ENCODE peak calls at places on chromosomes 6 and 20, in ten cellular contexts. S is uterus, H is stomach, V is tibial nerve, N is Peyer's patch, R is transverse colon, B is breast epithelium, Y is body of pancreas, O is right lobe of liver, E is ovary. F is an unnamed sample.

GRCh38 chr6:139764498-139764986 is 390.1 kb upstream of the CITED2 start:
- DNase-seq in S (peak), H (no peak), V (peak), N (no peak), R (no peak), B (peak), Y (peak), O (no peak), E (peak), F (peak)

GRCh38 chr6:56752009-56752408 is 109.3 kb upstream of the DST start:
- DNase-seq in S (no peak), H (no peak), V (no peak), N (no peak), R (no peak), B (no peak), Y (no peak), O (no peak), E (no peak), F (no peak)

GRCh38 chr6:3229566-3230274 is 2.3 kb upstream of the TUBB2B start:
- DNase-seq in S (no peak), H (no peak), V (no peak), N (peak), R (no peak), B (no peak), Y (no peak), O (no peak), E (no peak), F (no peak)

GRCh38 chr6:131163886-131164285 is 28.6 kb downstream of the AKAP7 start:
- DNase-seq in S (no peak), H (no peak), V (no peak), N (no peak), R (no peak), B (no peak), Y (no peak), O (no peak), E (no peak), F (no peak)

GRCh38 chr6:137001287-137001976 is 43.3 kb downstream of the IL20RA start:
- DNase-seq in S (no peak), H (no peak), V (no peak), N (no peak), R (no peak), B (no peak), Y (no peak), O (no peak), E (no peak), F (no peak)

GRCh38 chr6:96923871-96924493 is 546 bp upstream of the KLHL32 start:
- DNase-seq in S (no peak), H (no peak), V (peak), N (no peak), R (no peak), B (no peak), Y (no peak), O (no peak), E (no peak), F (no peak)

GRCh38 chr6:39490120-39490519 is 167.6 kb upstream of the KCNK16 start:
- DNase-seq in S (no peak), H (no peak), V (no peak), N (no peak), R (no peak), B (no peak), Y (no peak), O (no peak), E (no peak), F (no peak)

GRCh38 chr6:132122871-132123270 is 171.7 kb upstream of the CCN2 start:
- DNase-seq in S (no peak), H (no peak), V (no peak), N (no peak), R (no peak), B (no peak), Y (no peak), O (no peak), E (no peak), F (no peak)

GRCh38 chr6:158991017-158991723 is 8.8 kb downstream of the RSPH3 start:
- DNase-seq in S (no peak), H (no peak), V (no peak), N (no peak), R (no peak), B (no peak), Y (no peak), O (no peak), E (no peak), F (no peak)

GRCh38 chr6:138198430-138199091 is 19.7 kb downstream of the PBOV1 start:
- DNase-seq in S (no peak), H (no peak), V (no peak), N (no peak), R (no peak), B (no peak), Y (no peak), O (no peak), E (no peak), F (no peak)

GRCh38 chr6:106223300-106223930 is 102.1 kb downstream of the ATG5 start:
- DNase-seq in S (peak), H (peak), V (peak), N (peak), R (peak), B (peak), Y (peak), O (peak), E (peak), F (peak)

GRCh38 chr20:5881714-5882113 is 68.6 kb downstream of the TRMT6 start:
- DNase-seq in S (no peak), H (no peak), V (no peak), N (no peak), R (no peak), B (no peak), Y (no peak), O (no peak), E (no peak), F (no peak)

GRCh38 chr6:158539363-158539762 is 20.5 kb upstream of the TMEM181 start:
- DNase-seq in S (no peak), H (no peak), V (no peak), N (no peak), R (no peak), B (no peak), Y (no peak), O (no peak), E (no peak), F (no peak)

GRCh38 chr20:21004386-21005076 is 101.6 kb downstream of the LINC00237 start:
- DNase-seq in S (no peak), H (no peak), V (no peak), N (no peak), R (no peak), B (no peak), Y (no peak), O (no peak), E (no peak), F (no peak)

GRCh38 chr6:71888720-71889340 is 2.5 kb downstream of the RIMS1 start:
- DNase-seq in S (no peak), H (no peak), V (no peak), N (no peak), R (no peak), B (no peak), Y (no peak), O (no peak), E (no peak), F (no peak)

GRCh38 chr20:37327748-37328147 is 18.2 kb upstream of the SRC start:
- DNase-seq in S (peak), H (peak), V (peak), N (peak), R (peak), B (no peak), Y (peak), O (no peak), E (peak), F (no peak)

GRCh38 chr20:37329481-37330165 is 16.3 kb upstream of the SRC start:
- DNase-seq in S (no peak), H (no peak), V (no peak), N (no peak), R (no peak), B (no peak), Y (no peak), O (no peak), E (no peak), F (no peak)

GRCh38 chr20:37326666-37327065 is 19.3 kb upstream of the SRC start:
- DNase-seq in S (no peak), H (no peak), V (no peak), N (no peak), R (no peak), B (no peak), Y (no peak), O (no peak), E (no peak), F (no peak)

GRCh38 chr20:37330316-37330715 is 15.6 kb upstream of the SRC start:
- DNase-seq in S (no peak), H (no peak), V (no peak), N (no peak), R (no peak), B (no peak), Y (no peak), O (no peak), E (no peak), F (no peak)

DNA sequence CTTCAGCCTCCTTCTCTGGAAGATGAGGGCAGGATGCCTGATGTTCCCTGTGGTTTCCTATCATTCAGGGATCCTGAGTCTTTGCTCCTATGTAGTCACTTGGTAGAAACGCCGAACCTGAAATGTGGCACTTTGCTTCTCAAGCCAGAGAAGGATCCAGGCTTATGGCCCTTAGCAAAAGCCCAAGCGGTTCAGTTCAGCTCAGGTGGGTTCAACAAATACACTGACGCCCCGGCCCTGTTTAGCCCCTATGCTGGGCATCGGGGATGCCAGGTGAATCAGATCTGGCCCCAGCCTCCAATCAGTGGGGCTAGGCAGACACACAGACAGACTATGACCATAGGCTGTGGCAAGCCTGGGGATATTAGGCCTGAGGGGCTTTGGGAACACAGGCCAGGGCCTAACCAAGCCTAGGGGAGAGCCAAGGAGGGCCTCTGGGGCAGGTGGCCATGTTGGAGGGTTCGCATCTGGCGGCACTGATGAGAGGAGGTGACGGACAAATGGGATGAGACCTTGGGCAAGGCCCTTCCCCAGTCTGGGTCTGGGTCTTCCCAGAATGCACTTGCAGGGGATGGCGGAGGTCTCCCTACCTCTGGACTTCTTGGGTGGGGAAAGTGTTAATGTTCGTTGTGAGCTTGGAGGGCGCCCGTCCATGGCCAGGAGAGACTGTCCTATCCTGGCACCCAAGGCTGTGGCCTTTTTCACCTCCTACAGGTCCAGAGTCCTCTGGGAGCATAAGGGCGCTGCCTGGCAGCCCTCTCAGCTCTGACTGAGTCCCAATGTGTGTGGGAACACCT is 17.6 kb upstream of the SRC start:
- DNase-seq in S (no peak), H (no peak), V (no peak), N (no peak), R (no peak), B (no peak), Y (no peak), O (no peak), E (no peak), F (no peak)
- H3K27ac ChIP-seq in S (peak), H (peak), V (peak), N (peak), R (peak), B (peak), Y (no peak), O (no peak), E (peak), F (no peak)

DNA sequence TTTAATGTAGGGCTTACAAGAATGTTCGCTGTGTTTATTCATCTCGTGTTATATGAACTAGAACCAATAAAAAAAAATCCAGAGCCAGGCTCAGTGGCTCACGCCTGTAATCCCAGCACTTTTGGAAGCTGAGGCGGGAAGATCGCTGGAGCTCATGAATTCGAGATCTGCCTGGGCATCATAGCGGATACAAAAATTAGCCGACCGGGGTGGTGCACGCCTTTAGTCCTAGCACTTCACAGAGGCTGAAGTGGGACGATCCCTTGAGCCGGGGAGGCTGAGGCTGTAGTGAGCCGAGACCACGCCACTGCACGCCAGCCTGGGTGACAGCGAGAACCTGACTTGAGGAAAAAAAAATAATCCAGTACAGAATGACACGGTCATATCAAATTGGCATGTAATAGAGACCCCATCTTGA is 46.2 kb downstream of the OR2B2 start:
- DNase-seq in S (no peak), H (no peak), V (no peak), N (peak), R (peak), B (no peak), Y (peak), O (no peak), E (no peak), F (no peak)
- TF ChIP-seq POLR2A in S (no peak), H (no peak), V (no peak), N (no peak), R (no peak), B (no peak), Y (no peak), O (no peak), E (no peak), F (no peak)

GRCh38 chr6:41288025-41288777 is 1.7 kb upstream of the TREM1 start:
- DNase-seq in S (no peak), H (no peak), V (no peak), N (no peak), R (no peak), B (no peak), Y (no peak), O (no peak), E (no peak), F (no peak)
- H3K27ac ChIP-seq in S (no peak), H (no peak), V (no peak), N (no peak), R (no peak), B (no peak), Y (no peak), O (no peak), E (no peak), F (no peak)

GRCh38 chr20:34458631-34459030 is 57.6 kb upstream of the DYNLRB1 start:
- DNase-seq in S (no peak), H (no peak), V (no peak), N (no peak), R (no peak), B (no peak), Y (no peak), O (no peak), E (no peak), F (no peak)
- TF ChIP-seq POLR2A in S (no peak), H (no peak), V (no peak), N (no peak), R (no peak), B (no peak), Y (no peak), O (no peak), E (no peak), F (no peak)

DNA sequence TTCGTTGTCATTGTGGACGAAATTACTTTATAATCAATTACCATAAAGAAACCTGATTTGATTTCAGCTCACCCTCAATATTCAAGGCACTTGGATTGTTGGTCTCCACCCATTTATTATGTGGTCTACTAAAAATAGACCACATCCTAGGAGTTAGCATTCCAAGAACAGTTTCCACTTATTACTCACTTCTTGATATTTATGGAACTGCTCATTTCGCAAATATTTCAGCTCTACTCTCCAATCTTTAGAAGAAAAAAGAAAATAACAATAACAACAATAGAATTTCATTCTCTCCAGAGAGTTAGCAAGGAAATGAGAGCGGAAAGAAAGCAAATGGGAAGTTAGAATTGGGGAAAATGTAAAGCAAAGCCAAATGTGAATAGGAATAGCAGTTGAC is 26.2 kb upstream of the HDAC2 start:
- DNase-seq in S (no peak), H (no peak), V (no peak), N (no peak), R (no peak), B (no peak), Y (no peak), O (no peak), E (no peak), F (no peak)
- H3K27ac ChIP-seq in S (no peak), H (no peak), V (no peak), N (no peak), R (no peak), B (no peak), Y (no peak), O (no peak), E (no peak), F (no peak)

GRCh38 chr20:63653041-63653973 is at the start of gene STMN3:
- DNase-seq in S (peak), H (peak), V (peak), N (peak), R (peak), B (peak), Y (peak), O (peak), E (peak), F (peak)
- TF ChIP-seq POLR2A in S (no peak), H (no peak), V (peak), N (no peak), R (no peak), B (no peak), Y (peak), O (no peak), E (peak), F (peak)

DNA sequence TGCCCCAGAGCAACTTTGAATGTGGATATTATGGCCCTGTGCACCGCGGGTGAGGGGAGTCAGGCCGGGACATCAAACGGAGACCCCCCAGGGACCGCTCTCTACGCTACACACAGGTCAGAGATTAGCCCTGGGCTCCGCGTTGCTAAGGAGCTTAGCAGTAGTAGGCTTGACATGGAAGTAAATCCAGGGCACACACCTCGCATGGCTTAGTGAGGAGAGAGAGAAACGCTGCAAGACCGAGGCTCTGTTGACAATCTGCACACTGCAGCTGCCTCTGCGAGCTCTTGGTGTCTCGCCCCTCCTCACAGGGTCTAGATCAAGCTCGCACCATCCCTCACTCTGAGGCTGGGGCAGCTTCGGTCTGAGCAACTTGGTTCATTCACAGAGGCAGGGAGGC is 116.1 kb upstream of the CDH4 start:
- DNase-seq in S (no peak), H (no peak), V (no peak), N (no peak), R (no peak), B (no peak), Y (no peak), O (no peak), E (no peak), F (no peak)
- H3K27ac ChIP-seq in S (no peak), H (no peak), V (no peak), N (no peak), R (no peak), B (no peak), Y (no peak), O (no peak), E (no peak), F (no peak)

GRCh38 chr6:73262701-73263569 is at the start of gene KHDC1:
- DNase-seq in S (peak), H (peak), V (no peak), N (peak), R (peak), B (no peak), Y (peak), O (no peak), E (peak), F (peak)
- TF ChIP-seq POLR2A in S (no peak), H (no peak), V (no peak), N (peak), R (no peak), B (no peak), Y (peak), O (no peak), E (no peak), F (no peak)

GRCh38 chr20:57262244-57263126 is 4.0 kb downstream of the BMP7 start:
- DNase-seq in S (no peak), H (no peak), V (no peak), N (no peak), R (no peak), B (no peak), Y (no peak), O (no peak), E (no peak), F (no peak)
- H3K27ac ChIP-seq in S (no peak), H (no peak), V (peak), N (no peak), R (no peak), B (no peak), Y (no peak), O (no peak), E (no peak), F (no peak)